ENCODE peak calls at places on chromosomes 6 and 20, in ten cellular contexts. One of them, this sample, is unnamed.

GRCh38 chr6:166556871-166557322 is 29.6 kb downstream of the RAMACL start:
- DNase-seq in ovary: peak
- DNase-seq in transverse colon: peak
- DNase-seq in suprapubic skin: peak
- DNase-seq in HepG2: no peak
- DNase-seq in H1: no peak
- DNase-seq in esophagus muscularis mucosa: peak
- DNase-seq in sigmoid colon: peak
- DNase-seq in stomach: peak
- DNase-seq in A549: peak
- DNase-seq in this sample: peak

GRCh38 chr6:2448826-2449571 is 203.6 kb upstream of the GMDS start:
- DNase-seq in ovary: no peak
- DNase-seq in transverse colon: peak
- DNase-seq in suprapubic skin: no peak
- DNase-seq in HepG2: peak
- DNase-seq in H1: no peak
- DNase-seq in esophagus muscularis mucosa: no peak
- DNase-seq in sigmoid colon: no peak
- DNase-seq in stomach: peak
- DNase-seq in A549: peak
- DNase-seq in this sample: no peak

GRCh38 chr6:99359800-99360199 is 10.3 kb upstream of the FAXC start:
- DNase-seq in ovary: no peak
- DNase-seq in transverse colon: no peak
- DNase-seq in suprapubic skin: no peak
- DNase-seq in HepG2: no peak
- DNase-seq in H1: no peak
- DNase-seq in esophagus muscularis mucosa: no peak
- DNase-seq in sigmoid colon: no peak
- DNase-seq in stomach: no peak
- DNase-seq in A549: no peak
- DNase-seq in this sample: no peak

GRCh38 chr20:45934046-45934586 is 367 bp upstream of the PCIF1 start:
- DNase-seq in ovary: peak
- DNase-seq in transverse colon: peak
- DNase-seq in suprapubic skin: no peak
- DNase-seq in HepG2: no peak
- DNase-seq in H1: no peak
- DNase-seq in esophagus muscularis mucosa: no peak
- DNase-seq in sigmoid colon: peak
- DNase-seq in stomach: peak
- DNase-seq in A549: peak
- DNase-seq in this sample: peak

GRCh38 chr6:13635948-13636658 is 21.0 kb downstream of the NOL7 start:
- DNase-seq in ovary: no peak
- DNase-seq in transverse colon: no peak
- DNase-seq in suprapubic skin: no peak
- DNase-seq in HepG2: peak
- DNase-seq in H1: no peak
- DNase-seq in esophagus muscularis mucosa: no peak
- DNase-seq in sigmoid colon: no peak
- DNase-seq in stomach: no peak
- DNase-seq in A549: no peak
- DNase-seq in this sample: no peak

GRCh38 chr6:57173886-57174510 is 1.9 kb downstream of the BAG2 start:
- DNase-seq in ovary: peak
- DNase-seq in transverse colon: no peak
- DNase-seq in suprapubic skin: no peak
- DNase-seq in HepG2: peak
- DNase-seq in H1: no peak
- DNase-seq in esophagus muscularis mucosa: no peak
- DNase-seq in sigmoid colon: no peak
- DNase-seq in stomach: no peak
- DNase-seq in A549: peak
- DNase-seq in this sample: no peak

GRCh38 chr6:21103626-21104224 is 489.8 kb upstream of the SOX4 start:
- DNase-seq in ovary: no peak
- DNase-seq in transverse colon: no peak
- DNase-seq in suprapubic skin: no peak
- DNase-seq in HepG2: peak
- DNase-seq in H1: no peak
- DNase-seq in esophagus muscularis mucosa: no peak
- DNase-seq in sigmoid colon: no peak
- DNase-seq in stomach: no peak
- DNase-seq in A549: no peak
- DNase-seq in this sample: no peak

GRCh38 chr6:92723390-92723931 is 695.9 kb downstream of the EPHA7 start:
- DNase-seq in ovary: no peak
- DNase-seq in transverse colon: no peak
- DNase-seq in suprapubic skin: no peak
- DNase-seq in HepG2: no peak
- DNase-seq in H1: no peak
- DNase-seq in esophagus muscularis mucosa: no peak
- DNase-seq in sigmoid colon: peak
- DNase-seq in stomach: no peak
- DNase-seq in A549: no peak
- DNase-seq in this sample: no peak

GRCh38 chr6:110885526-110885925 is 10.9 kb downstream of the AMD1 start:
- DNase-seq in ovary: no peak
- DNase-seq in transverse colon: no peak
- DNase-seq in suprapubic skin: no peak
- DNase-seq in HepG2: no peak
- DNase-seq in H1: no peak
- DNase-seq in esophagus muscularis mucosa: no peak
- DNase-seq in sigmoid colon: no peak
- DNase-seq in stomach: no peak
- DNase-seq in A549: no peak
- DNase-seq in this sample: no peak

GRCh38 chr6:130505808-130506207 is 140.0 kb downstream of the TMEM200A start:
- DNase-seq in ovary: no peak
- DNase-seq in transverse colon: no peak
- DNase-seq in suprapubic skin: no peak
- DNase-seq in HepG2: no peak
- DNase-seq in H1: no peak
- DNase-seq in esophagus muscularis mucosa: no peak
- DNase-seq in sigmoid colon: no peak
- DNase-seq in stomach: no peak
- DNase-seq in A549: no peak
- DNase-seq in this sample: no peak

GRCh38 chr6:37022135-37022863 is 16.8 kb downstream of the FGD2 start:
- DNase-seq in ovary: no peak
- DNase-seq in transverse colon: no peak
- DNase-seq in suprapubic skin: peak
- DNase-seq in HepG2: no peak
- DNase-seq in H1: no peak
- DNase-seq in esophagus muscularis mucosa: no peak
- DNase-seq in sigmoid colon: no peak
- DNase-seq in stomach: no peak
- DNase-seq in A549: no peak
- DNase-seq in this sample: no peak

GRCh38 chr20:33649201-33649631 is 12.9 kb upstream of the C20orf144 start:
- DNase-seq in ovary: peak
- DNase-seq in transverse colon: no peak
- DNase-seq in suprapubic skin: no peak
- DNase-seq in HepG2: no peak
- DNase-seq in H1: no peak
- DNase-seq in esophagus muscularis mucosa: no peak
- DNase-seq in sigmoid colon: peak
- DNase-seq in stomach: peak
- DNase-seq in A549: no peak
- DNase-seq in this sample: peak

GRCh38 chr6:43909474-43910148 is 139.6 kb downstream of the VEGFA start:
- DNase-seq in ovary: no peak
- DNase-seq in transverse colon: no peak
- DNase-seq in suprapubic skin: no peak
- DNase-seq in HepG2: no peak
- DNase-seq in H1: no peak
- DNase-seq in esophagus muscularis mucosa: no peak
- DNase-seq in sigmoid colon: no peak
- DNase-seq in stomach: no peak
- DNase-seq in A549: no peak
- DNase-seq in this sample: no peak

GRCh38 chr20:62262064-62262463 is 23.7 kb downstream of the OSBPL2 start:
- DNase-seq in ovary: no peak
- DNase-seq in transverse colon: no peak
- DNase-seq in suprapubic skin: no peak
- DNase-seq in HepG2: no peak
- DNase-seq in H1: no peak
- DNase-seq in esophagus muscularis mucosa: no peak
- DNase-seq in sigmoid colon: no peak
- DNase-seq in stomach: no peak
- DNase-seq in A549: no peak
- DNase-seq in this sample: no peak

GRCh38 chr6:116268589-116269293 is 11.0 kb downstream of the TSPYL1 start:
- DNase-seq in ovary: no peak
- DNase-seq in transverse colon: no peak
- DNase-seq in suprapubic skin: no peak
- DNase-seq in HepG2: peak
- DNase-seq in H1: no peak
- DNase-seq in esophagus muscularis mucosa: no peak
- DNase-seq in sigmoid colon: no peak
- DNase-seq in stomach: no peak
- DNase-seq in A549: peak
- DNase-seq in this sample: no peak

GRCh38 chr20:2252419-2253060 is 43.3 kb upstream of the TGM3 start:
- DNase-seq in ovary: no peak
- DNase-seq in transverse colon: no peak
- DNase-seq in suprapubic skin: no peak
- DNase-seq in HepG2: no peak
- DNase-seq in H1: no peak
- DNase-seq in esophagus muscularis mucosa: no peak
- DNase-seq in sigmoid colon: no peak
- DNase-seq in stomach: no peak
- DNase-seq in A549: no peak
- DNase-seq in this sample: no peak

GRCh38 chr6:32843979-32844838 is at the start of gene PSMB8:
- DNase-seq in ovary: peak
- DNase-seq in transverse colon: peak
- DNase-seq in suprapubic skin: peak
- DNase-seq in HepG2: peak
- DNase-seq in H1: peak
- DNase-seq in esophagus muscularis mucosa: peak
- DNase-seq in sigmoid colon: peak
- DNase-seq in stomach: peak
- DNase-seq in A549: peak
- DNase-seq in this sample: peak

GRCh38 chr6:3422457-3422816 is 34.4 kb downstream of the SLC22A23 start:
- DNase-seq in ovary: no peak
- DNase-seq in transverse colon: no peak
- DNase-seq in suprapubic skin: no peak
- DNase-seq in HepG2: no peak
- DNase-seq in H1: no peak
- DNase-seq in esophagus muscularis mucosa: no peak
- DNase-seq in sigmoid colon: no peak
- DNase-seq in stomach: no peak
- DNase-seq in A549: no peak
- DNase-seq in this sample: no peak

GRCh38 chr6:60952500-60952899 is 1333.5 kb downstream of the KHDRBS2 start:
- DNase-seq in ovary: no peak
- DNase-seq in transverse colon: no peak
- DNase-seq in suprapubic skin: no peak
- DNase-seq in HepG2: no peak
- DNase-seq in H1: no peak
- DNase-seq in esophagus muscularis mucosa: no peak
- DNase-seq in sigmoid colon: no peak
- DNase-seq in stomach: no peak
- DNase-seq in A549: no peak
- DNase-seq in this sample: no peak
- TF ChIP-seq EP300 in ovary: no peak
- TF ChIP-seq EP300 in transverse colon: no peak
- TF ChIP-seq EP300 in suprapubic skin: no peak
- TF ChIP-seq EP300 in HepG2: no peak
- TF ChIP-seq EP300 in H1: no peak
- TF ChIP-seq EP300 in esophagus muscularis mucosa: no peak
- TF ChIP-seq EP300 in sigmoid colon: no peak
- TF ChIP-seq EP300 in stomach: no peak
- TF ChIP-seq EP300 in A549: no peak
- TF ChIP-seq EP300 in this sample: no peak

GRCh38 chr20:20665200-20665599 is 47.2 kb downstream of the RALGAPA2 start:
- DNase-seq in ovary: no peak
- DNase-seq in transverse colon: no peak
- DNase-seq in suprapubic skin: no peak
- DNase-seq in HepG2: no peak
- DNase-seq in H1: no peak
- DNase-seq in esophagus muscularis mucosa: no peak
- DNase-seq in sigmoid colon: no peak
- DNase-seq in stomach: no peak
- DNase-seq in A549: no peak
- DNase-seq in this sample: no peak
- TF ChIP-seq EP300 in ovary: no peak
- TF ChIP-seq EP300 in transverse colon: no peak
- TF ChIP-seq EP300 in suprapubic skin: no peak
- TF ChIP-seq EP300 in HepG2: no peak
- TF ChIP-seq EP300 in H1: no peak
- TF ChIP-seq EP300 in esophagus muscularis mucosa: no peak
- TF ChIP-seq EP300 in sigmoid colon: no peak
- TF ChIP-seq EP300 in stomach: no peak
- TF ChIP-seq EP300 in A549: no peak
- TF ChIP-seq EP300 in this sample: peak

DNA sequence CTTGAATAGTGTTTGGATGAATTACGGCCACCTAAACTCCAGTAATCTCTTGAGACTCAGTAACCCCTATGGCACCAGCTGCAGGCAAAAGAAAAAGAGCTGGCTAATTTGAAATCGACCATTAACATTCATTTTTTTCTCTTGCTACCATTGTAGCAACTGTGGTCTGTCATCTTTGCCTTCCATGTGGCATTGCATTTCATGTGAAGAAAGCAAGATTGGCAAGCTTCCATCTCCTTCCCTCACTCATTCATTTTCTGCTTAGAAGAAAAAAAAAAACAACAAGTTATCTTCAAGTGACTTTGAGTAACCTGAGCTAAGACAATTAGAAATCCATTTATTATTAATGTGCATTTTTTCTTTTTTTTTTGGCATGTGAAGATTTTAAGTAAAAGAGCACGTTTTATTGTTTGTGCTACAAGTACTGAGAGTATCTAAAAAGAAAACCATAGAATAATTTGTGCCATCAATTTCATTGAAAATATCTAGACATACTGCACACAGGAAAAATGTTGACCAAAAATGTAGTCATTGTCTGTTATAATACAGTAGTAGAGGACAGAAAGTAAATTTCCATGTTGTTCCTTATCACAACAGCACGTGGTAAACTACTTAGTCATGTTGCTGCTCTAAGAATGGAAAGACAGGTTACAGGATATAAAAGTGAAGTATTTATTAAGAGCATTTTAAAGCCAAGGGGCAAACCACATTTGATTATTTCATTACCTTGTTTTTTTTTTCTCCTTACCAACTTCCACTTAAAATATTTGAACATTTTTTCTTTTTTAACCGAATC is 88.8 kb upstream of the CEP85L start:
- DNase-seq in ovary: no peak
- DNase-seq in transverse colon: no peak
- DNase-seq in suprapubic skin: no peak
- DNase-seq in HepG2: no peak
- DNase-seq in H1: no peak
- DNase-seq in esophagus muscularis mucosa: no peak
- DNase-seq in sigmoid colon: no peak
- DNase-seq in stomach: no peak
- DNase-seq in A549: peak
- DNase-seq in this sample: no peak
- TF ChIP-seq EP300 in ovary: no peak
- TF ChIP-seq EP300 in transverse colon: no peak
- TF ChIP-seq EP300 in suprapubic skin: no peak
- TF ChIP-seq EP300 in HepG2: no peak
- TF ChIP-seq EP300 in H1: no peak
- TF ChIP-seq EP300 in esophagus muscularis mucosa: no peak
- TF ChIP-seq EP300 in sigmoid colon: no peak
- TF ChIP-seq EP300 in stomach: no peak
- TF ChIP-seq EP300 in A549: no peak
- TF ChIP-seq EP300 in this sample: no peak

GRCh38 chr20:57249772-57250171 is 16.7 kb downstream of the BMP7 start:
- DNase-seq in ovary: no peak
- DNase-seq in transverse colon: no peak
- DNase-seq in suprapubic skin: no peak
- DNase-seq in HepG2: no peak
- DNase-seq in H1: no peak
- DNase-seq in esophagus muscularis mucosa: no peak
- DNase-seq in sigmoid colon: no peak
- DNase-seq in stomach: no peak
- DNase-seq in A549: no peak
- DNase-seq in this sample: no peak
- TF ChIP-seq EP300 in ovary: no peak
- TF ChIP-seq EP300 in transverse colon: no peak
- TF ChIP-seq EP300 in suprapubic skin: no peak
- TF ChIP-seq EP300 in HepG2: no peak
- TF ChIP-seq EP300 in H1: no peak
- TF ChIP-seq EP300 in esophagus muscularis mucosa: no peak
- TF ChIP-seq EP300 in sigmoid colon: no peak
- TF ChIP-seq EP300 in stomach: no peak
- TF ChIP-seq EP300 in A549: no peak
- TF ChIP-seq EP300 in this sample: no peak